ENCODE peak calls at places on chromosomes 11 and 22, in four cellular contexts. B, N, D and R are unnamed samples. For H3K36me3, the result is how much of the 10 kb centered on the place peaks cover.

GRCh38 chr22:20085651-20086050 is 5.6 kb downstream of the DGCR8 start:
- DNase-seq in B (no peak), N (no peak), D (no peak), R (no peak)

GRCh38 chr22:25013634-25014033 is 61.1 kb downstream of the KIAA1671 start:
- DNase-seq in B (no peak), N (peak), D (peak), R (no peak)

GRCh38 chr11:83056204-83056603 is 15.5 kb downstream of the RAB30 start:
- DNase-seq in B (no peak), N (no peak), D (no peak), R (no peak)

GRCh38 chr11:75565221-75565814 is 3.3 kb downstream of the SERPINH1 start:
- DNase-seq in B (no peak), N (peak), D (peak), R (peak)

GRCh38 chr11:31640611-31641010 is 131.0 kb downstream of the ELP4 start:
- DNase-seq in B (no peak), N (no peak), D (no peak), R (no peak)

GRCh38 chr22:27283714-27284113 is 517.8 kb downstream of the MN1 start:
- DNase-seq in B (no peak), N (no peak), D (no peak), R (no peak)

GRCh38 chr11:76203131-76203925 is 3.0 kb downstream of the WNT11 start:
- DNase-seq in B (no peak), N (no peak), D (no peak), R (no peak)

GRCh38 chr11:94740083-94740974 is 27.8 kb upstream of the AMOTL1 start:
- DNase-seq in B (no peak), N (no peak), D (peak), R (no peak)

GRCh38 chr22:33605686-33606085 is 314.6 kb downstream of the LARGE1 start:
- DNase-seq in B (no peak), N (no peak), D (no peak), R (no peak)

GRCh38 chr11:93729129-93729616 is 12.1 kb downstream of the TAF1D start:
- DNase-seq in B (no peak), N (no peak), D (no peak), R (no peak)

GRCh38 chr22:34866501-34867171 is 199.3 kb upstream of the ISX start:
- DNase-seq in B (no peak), N (peak), D (peak), R (no peak)

GRCh38 chr11:70066628-70067027 is 11.5 kb upstream of the ANO1 start:
- DNase-seq in B (no peak), N (no peak), D (no peak), R (no peak)

GRCh38 chr22:24051568-24051967 is 40.5 kb downstream of the CABIN1 start:
- DNase-seq in B (no peak), N (no peak), D (no peak), R (no peak)

GRCh38 chr11:36469063-36469462 is 41.0 kb downstream of the TRAF6 start:
- DNase-seq in B (no peak), N (no peak), D (no peak), R (peak)

GRCh38 chr22:35540600-35541253 is at the start of gene RASD2:
- DNase-seq in B (peak), N (peak), D (peak), R (no peak)

GRCh38 chr11:70371241-70371640 is 27.1 kb upstream of the CTTN start:
- DNase-seq in B (no peak), N (peak), D (no peak), R (no peak)

GRCh38 chr22:26648011-26648497 is 9.3 kb upstream of the MIAT start:
- DNase-seq in B (peak), N (no peak), D (no peak), R (no peak)

GRCh38 chr11:3124821-3125220 is 40.3 kb downstream of the OSBPL5 start:
- DNase-seq in B (no peak), N (no peak), D (no peak), R (no peak)

GRCh38 chr11:39341461-39341860 is 2118.0 kb downstream of the LRRC4C start:
- DNase-seq in B (no peak), N (no peak), D (no peak), R (no peak)

GRCh38 chr22:49541451-49542230 is 286.0 kb downstream of the BRD1 start:
- DNase-seq in B (no peak), N (no peak), D (no peak), R (no peak)

GRCh38 chr11:75031771-75032549 is 43.2 kb downstream of the NEU3 start:
- DNase-seq in B (peak), N (peak), D (peak), R (peak)

GRCh38 chr11:91230647-91231046 is 994.0 kb upstream of the FAT3 start:
- DNase-seq in B (no peak), N (no peak), D (no peak), R (no peak)

GRCh38 chr11:85627332-85627997 is at the start of gene DLG2:
- DNase-seq in B (peak), N (peak), D (peak), R (peak)

GRCh38 chr11:34296412-34296811 is 61.4 kb downstream of the ABTB2 start:
- DNase-seq in B (no peak), N (no peak), D (no peak), R (no peak)

GRCh38 chr11:119687220-119688046 is 41.6 kb downstream of the NECTIN1 start:
- DNase-seq in B (no peak), N (no peak), D (no peak), R (no peak)

GRCh38 chr11:67255864-67256263 is 10.4 kb upstream of the GRK2 start:
- DNase-seq in B (no peak), N (no peak), D (no peak), R (no peak)

GRCh38 chr11:15071556-15072255 is 1.7 kb upstream of the CALCB start:
- DNase-seq in B (no peak), N (no peak), D (no peak), R (no peak)

GRCh38 chr11:125468852-125469251 is 27.2 kb downstream of the FEZ1 start:
- DNase-seq in B (no peak), N (no peak), D (no peak), R (no peak)

GRCh38 chr22:32904044-32904443 is 102.5 kb downstream of the TIMP3 start:
- DNase-seq in B (peak), N (peak), D (peak), R (peak)

GRCh38 chr11:44468338-44468988 is 97.0 kb upstream of the CD82 start:
- DNase-seq in B (no peak), N (no peak), D (no peak), R (no peak)

GRCh38 chr11:100635194-100635593 is 51.9 kb upstream of the ARHGAP42 start:
- DNase-seq in B (no peak), N (no peak), D (no peak), R (no peak)

GRCh38 chr11:59574467-59574866 is 41.1 kb downstream of the OSBP start:
- DNase-seq in B (no peak), N (peak), D (peak), R (no peak)

GRCh38 chr11:104573431-104573830 is 324.8 kb downstream of the CASP12 start:
- DNase-seq in B (no peak), N (peak), D (no peak), R (peak)

GRCh38 chr11:128874406-128874805 is 7.3 kb upstream of the KCNJ1 start:
- DNase-seq in B (no peak), N (no peak), D (no peak), R (no peak)

GRCh38 chr11:19226378-19227195 is 14.2 kb downstream of the E2F8 start:
- DNase-seq in B (no peak), N (no peak), D (no peak), R (no peak)

DNA sequence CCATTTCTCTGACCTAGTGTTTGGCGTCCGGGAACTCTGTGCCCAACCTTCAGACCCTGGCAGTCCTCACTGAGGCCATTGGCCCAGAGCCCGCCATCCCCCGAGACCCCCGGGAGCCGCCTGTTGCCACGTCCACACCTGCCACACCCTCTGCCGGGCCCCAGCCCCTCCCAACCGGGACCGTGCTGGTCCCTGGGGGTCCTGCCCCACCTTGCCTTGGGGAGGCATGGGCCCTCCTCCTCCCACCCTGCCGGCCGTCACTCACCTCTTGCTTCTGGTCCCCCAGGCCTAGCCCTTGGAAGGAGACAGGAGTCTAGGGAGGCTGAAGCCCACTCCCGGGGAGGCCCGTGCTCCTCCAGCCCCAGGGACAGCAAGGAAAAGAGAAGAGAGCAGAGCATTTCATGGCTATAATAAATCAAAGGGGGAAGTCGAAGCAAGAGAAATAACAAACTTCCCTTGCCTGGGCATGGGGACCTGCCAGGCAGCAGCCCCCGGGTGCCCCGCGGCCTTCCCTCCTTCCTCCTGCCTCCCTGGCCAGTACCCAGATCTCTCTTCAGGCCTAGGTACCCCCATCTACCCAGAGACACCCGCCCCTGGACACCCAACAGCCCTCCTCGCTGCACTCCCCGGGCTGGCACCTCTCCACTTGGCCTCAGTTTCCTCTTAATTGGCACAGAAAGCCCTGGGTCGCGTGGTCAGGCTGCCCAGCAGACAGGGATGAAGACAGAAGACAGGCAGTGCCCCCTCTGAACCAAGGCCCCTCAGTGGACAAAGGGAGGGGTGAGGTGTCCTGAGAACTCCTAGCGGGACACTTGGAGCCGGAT is 13.0 kb upstream of the SLC39A13 start:
- DNase-seq in B (no peak), N (no peak), D (no peak), R (no peak)
- H3K4me3 ChIP-seq in B (no peak), N (no peak), D (no peak), R (no peak)

GRCh38 chr11:103170865-103171264 is 61.6 kb downstream of the DYNC2H1 start:
- DNase-seq in B (no peak), N (no peak), D (no peak), R (no peak)
- H3K36me3 ChIP-seq in B (under half), N (under half), D (half or more), R (under half)

GRCh38 chr11:106733518-106734162 is 284.6 kb downstream of the GUCY1A2 start:
- DNase-seq in B (no peak), N (no peak), D (no peak), R (peak)
- H3K4me3 ChIP-seq in B (no peak), N (no peak), D (no peak), R (no peak)

GRCh38 chr22:38699784-38700183 is 959 bp downstream of the JOSD1 start:
- DNase-seq in B (peak), N (peak), D (peak), R (no peak)

GRCh38 chr22:38699143-38699542 is 1.6 kb downstream of the JOSD1 start:
- DNase-seq in B (peak), N (no peak), D (no peak), R (no peak)

GRCh38 chr22:38700271-38700788 is 413 bp downstream of the JOSD1 start:
- DNase-seq in B (peak), N (peak), D (peak), R (no peak)

GRCh38 chr22:38697055-38697980 is 3.4 kb downstream of the JOSD1 start:
- DNase-seq in B (no peak), N (no peak), D (peak), R (peak)

DNA sequence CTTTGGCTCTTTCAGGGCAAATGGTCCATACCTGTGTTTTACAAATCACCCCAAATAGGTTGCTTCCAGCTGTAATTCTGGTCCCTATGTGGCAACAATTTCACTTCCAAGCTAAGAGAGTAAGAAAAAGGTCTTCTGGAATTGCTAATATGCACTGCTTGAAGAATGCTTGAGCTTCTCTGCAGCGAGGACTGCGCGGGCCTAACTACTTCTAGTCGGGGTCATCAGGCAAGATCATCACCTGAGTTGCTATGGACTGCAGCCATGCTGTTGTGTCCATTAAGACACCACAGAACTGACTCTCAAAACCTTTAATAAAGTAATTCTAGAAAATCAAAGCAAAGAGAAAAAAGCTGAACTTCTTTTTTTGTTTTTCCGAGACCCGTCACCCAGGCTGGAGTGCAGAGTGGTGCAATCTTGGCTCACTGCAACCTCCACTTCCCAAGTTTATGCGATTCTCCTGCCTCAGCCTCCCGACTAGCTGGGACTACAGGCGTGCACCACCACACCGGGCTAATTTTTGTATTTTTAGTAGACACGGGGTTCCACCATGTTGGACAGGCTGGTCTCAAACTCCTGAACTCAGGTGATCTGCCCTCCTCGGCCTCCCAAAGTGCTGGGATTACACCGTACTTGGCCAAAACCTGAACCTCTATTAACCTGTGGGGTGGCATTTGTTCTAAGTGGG is 2.2 kb downstream of the JOSD1 start:
- DNase-seq in B (no peak), N (no peak), D (no peak), R (no peak)
- H3K36me3 ChIP-seq in B (under half), N (under half), D (under half), R (under half)

DNA sequence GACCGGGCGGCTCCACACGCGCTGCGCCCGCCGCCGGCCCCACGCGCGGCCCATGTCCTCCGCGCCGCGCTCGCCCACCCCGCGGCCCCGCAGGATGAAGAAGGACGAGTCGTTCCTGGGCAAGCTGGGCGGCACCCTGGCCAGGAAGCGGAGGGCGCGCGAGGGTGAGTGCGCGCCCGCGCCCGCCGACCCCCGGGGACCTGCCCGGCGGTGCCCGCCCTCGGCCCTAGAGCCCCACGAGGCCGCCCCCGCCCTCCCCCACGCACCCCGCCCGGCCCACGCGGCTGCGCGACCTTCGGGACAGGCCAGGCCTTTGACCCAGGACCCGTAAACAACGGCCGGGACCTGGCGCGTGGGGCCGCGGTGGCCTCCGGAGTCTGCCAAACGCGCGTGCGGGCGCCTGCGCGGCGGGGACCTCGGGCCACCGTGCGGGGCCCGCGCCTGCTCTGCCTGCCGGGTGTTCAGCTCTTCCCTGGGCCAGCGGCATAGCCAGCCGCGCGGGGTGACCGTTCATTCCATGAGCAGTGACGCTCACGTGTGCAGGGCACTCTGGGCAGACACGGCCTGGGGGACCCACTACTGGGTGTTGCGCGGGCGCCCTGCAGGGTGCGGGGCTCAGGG is at the start of gene PARVB:
- DNase-seq in B (peak), N (no peak), D (peak), R (no peak)
- H3K4me3 ChIP-seq in B (peak), N (peak), D (peak), R (peak)

GRCh38 chr22:30969532-30970355 is 679 bp downstream of the TUG1 start:
- DNase-seq in B (peak), N (peak), D (peak), R (peak)
- H3K36me3 ChIP-seq in B (under half), N (under half), D (half or more), R (under half)

DNA sequence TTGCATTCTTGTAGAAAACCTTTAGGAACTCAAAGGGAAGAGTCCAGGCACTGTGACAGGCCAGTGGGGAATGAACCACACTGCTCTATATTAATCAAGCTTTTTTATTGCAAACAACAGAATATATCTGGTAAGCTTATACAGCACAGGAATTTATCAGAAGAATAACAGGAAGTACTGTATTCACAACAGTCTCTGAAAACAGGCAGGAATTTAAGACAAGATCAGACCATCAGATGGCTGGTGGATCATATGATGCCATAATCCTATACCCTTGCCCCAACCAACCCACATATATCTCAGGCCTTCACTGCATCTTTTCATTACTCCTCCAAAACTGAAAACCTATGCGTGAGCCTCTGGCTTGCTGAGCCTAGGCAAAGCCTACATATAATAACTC is 1.0 kb upstream of the HTATIP2 start:
- DNase-seq in B (no peak), N (no peak), D (no peak), R (no peak)
- H3K4me3 ChIP-seq in B (peak), N (no peak), D (no peak), R (no peak)

GRCh38 chr11:1292018-1292643 is 17.3 kb downstream of the TOLLIP start:
- DNase-seq in B (no peak), N (peak), D (no peak), R (no peak)

GRCh38 chr11:1295086-1295485 is 14.3 kb downstream of the TOLLIP start:
- DNase-seq in B (no peak), N (no peak), D (no peak), R (no peak)

GRCh38 chr11:1292644-1293618 is 16.5 kb downstream of the TOLLIP start:
- DNase-seq in B (no peak), N (no peak), D (no peak), R (no peak)

GRCh38 chr11:1295591-1295990 is 13.8 kb downstream of the TOLLIP start:
- DNase-seq in B (no peak), N (no peak), D (no peak), R (no peak)

GRCh38 chr11:1293619-1294015 is 15.8 kb downstream of the TOLLIP start:
- DNase-seq in B (peak), N (no peak), D (no peak), R (no peak)
- H3K36me3 ChIP-seq in B (under half), N (under half), D (under half), R (under half)

DNA sequence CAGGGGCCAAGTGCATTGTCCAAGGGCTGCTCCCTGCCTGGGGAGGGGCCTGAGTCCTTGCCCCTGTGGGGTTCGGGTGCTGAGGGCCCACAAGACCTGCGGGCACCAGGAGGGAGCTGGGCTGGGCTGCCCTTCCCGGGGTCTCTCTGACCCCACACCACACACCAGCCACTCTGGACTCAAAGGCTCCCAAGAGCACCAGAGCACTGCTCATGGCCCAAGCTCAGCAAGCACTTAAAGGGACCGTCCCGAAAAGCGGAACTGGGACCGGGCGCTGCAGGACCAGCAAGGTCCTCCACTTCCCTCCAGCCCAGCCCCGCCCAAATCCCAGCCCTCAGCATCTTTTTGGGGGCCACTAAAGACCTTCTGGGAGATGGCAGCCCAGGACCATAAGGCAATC is 5.3 kb downstream of the LSP1 start:
- DNase-seq in B (no peak), N (no peak), D (no peak), R (no peak)
- H3K4me3 ChIP-seq in B (no peak), N (no peak), D (no peak), R (no peak)